ENCODE peak calls at places on chromosomes 4 and X, in seven cellular contexts. J is H9, F is mesendoderm, D is mesenchymal stem cell, W is IMR-90, P is H1, I is neuronal stem cell. G is an unnamed sample.

GRCh38 chr4:121307441-121308327 is 73.1 kb downstream of the QRFPR start:
- DNase-seq in J (peak; percentile 58), F (peak; percentile 86), D (peak; percentile 56), W (peak; percentile 34), P (no peak), I (peak; percentile 53), G (peak; percentile 74)

GRCh38 chr4:98930311-98930865 is 1.5 kb upstream of the EIF4E start:
- DNase-seq in J (no peak), F (no peak), D (peak; percentile 61), W (no peak), P (no peak), I (no peak), G (no peak)

GRCh38 chr4:25154594-25155265 is 5.5 kb downstream of the SEPSECS start:
- DNase-seq in J (no peak), F (no peak), D (no peak), W (no peak), P (no peak), I (no peak), G (no peak)

GRCh38 chrX:24253030-24253429 is 60.8 kb downstream of the SUPT20HL2 start:
- DNase-seq in J (no peak), F (no peak), D (no peak), W (no peak), P (no peak), I (no peak), G (no peak)

GRCh38 chr4:83308672-83309071 is 24.1 kb upstream of the COQ2 start:
- DNase-seq in J (peak; percentile 67), F (peak; percentile 37), D (no peak), W (no peak), P (peak; percentile 47), I (no peak), G (no peak)

GRCh38 chrX:16950423-16950822 is 4.0 kb downstream of the REPS2 start:
- DNase-seq in J (no peak), F (no peak), D (no peak), W (no peak), P (no peak), I (no peak), G (no peak)

GRCh38 chrX:29641461-29641860 is 573.9 kb upstream of the MAGEB2 start:
- DNase-seq in J (no peak), F (no peak), D (no peak), W (no peak), P (no peak), I (no peak), G (no peak)

GRCh38 chrX:10482262-10482661 is 138.1 kb downstream of the MID1 start:
- DNase-seq in J (no peak), F (no peak), D (no peak), W (no peak), P (no peak), I (no peak), G (no peak)

GRCh38 chrX:131979116-131979515 is 44.0 kb upstream of the STK26 start:
- DNase-seq in J (no peak), F (no peak), D (no peak), W (no peak), P (no peak), I (no peak), G (no peak)

GRCh38 chr4:168569909-168570276 is 73.0 kb downstream of the PALLD start:
- DNase-seq in J (no peak), F (no peak), D (no peak), W (no peak), P (no peak), I (no peak), G (no peak)

GRCh38 chr4:162016991-162017390 is 146.8 kb downstream of the FSTL5 start:
- DNase-seq in J (no peak), F (no peak), D (no peak), W (no peak), P (no peak), I (no peak), G (no peak)

GRCh38 chrX:64204701-64205440 is 637 bp downstream of the AMER1 start:
- DNase-seq in J (peak; percentile 36), F (peak; percentile 52), D (peak; percentile 42), W (peak; percentile 19), P (peak; percentile 53), I (no peak), G (no peak)

GRCh38 chrX:49066278-49066677 is 7.5 kb downstream of the CCDC120 start:
- DNase-seq in J (no peak), F (no peak), D (no peak), W (no peak), P (no peak), I (no peak), G (no peak)

GRCh38 chrX:20680998-20681397 is 414.3 kb upstream of the RPS6KA3 start:
- DNase-seq in J (no peak), F (no peak), D (no peak), W (no peak), P (no peak), I (no peak), G (peak; percentile 73)

GRCh38 chr4:185920171-185920570 is 108.2 kb upstream of the SORBS2 start:
- DNase-seq in J (no peak), F (no peak), D (no peak), W (no peak), P (no peak), I (no peak), G (no peak)

GRCh38 chrX:41095962-41096955 is 11.0 kb downstream of the USP9X start:
- DNase-seq in J (no peak), F (no peak), D (peak; percentile 33), W (no peak), P (no peak), I (no peak), G (no peak)

DNA sequence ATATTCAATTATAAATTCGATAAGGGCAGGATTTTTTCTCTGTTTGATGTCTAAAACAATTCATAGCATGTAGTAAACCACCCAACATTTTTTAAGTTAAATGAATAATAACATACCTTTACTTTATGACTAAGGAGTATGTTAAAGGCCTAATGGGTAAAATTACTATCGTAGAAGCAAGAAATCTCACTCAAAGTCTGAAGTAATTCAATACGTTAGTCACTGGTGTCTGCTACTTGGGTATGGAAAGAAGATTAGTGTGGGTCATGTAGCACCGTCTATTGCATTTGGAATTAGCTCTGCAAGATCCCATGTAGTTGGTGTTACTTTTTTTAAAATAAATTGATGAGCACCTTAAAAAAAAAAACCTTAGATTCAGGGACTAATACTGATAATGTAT is 374.5 kb downstream of the GRID2 start:
- DNase-seq in J (no peak), F (no peak), D (no peak), W (no peak), P (no peak), I (no peak), G (no peak)
- H3K4me2 ChIP-seq in J (no peak overlapping the region), F (no peak overlapping the region), D (no peak overlapping the region), W (no peak overlapping the region), P (no peak overlapping the region), I (no peak overlapping the region), G (no peak overlapping the region)

DNA sequence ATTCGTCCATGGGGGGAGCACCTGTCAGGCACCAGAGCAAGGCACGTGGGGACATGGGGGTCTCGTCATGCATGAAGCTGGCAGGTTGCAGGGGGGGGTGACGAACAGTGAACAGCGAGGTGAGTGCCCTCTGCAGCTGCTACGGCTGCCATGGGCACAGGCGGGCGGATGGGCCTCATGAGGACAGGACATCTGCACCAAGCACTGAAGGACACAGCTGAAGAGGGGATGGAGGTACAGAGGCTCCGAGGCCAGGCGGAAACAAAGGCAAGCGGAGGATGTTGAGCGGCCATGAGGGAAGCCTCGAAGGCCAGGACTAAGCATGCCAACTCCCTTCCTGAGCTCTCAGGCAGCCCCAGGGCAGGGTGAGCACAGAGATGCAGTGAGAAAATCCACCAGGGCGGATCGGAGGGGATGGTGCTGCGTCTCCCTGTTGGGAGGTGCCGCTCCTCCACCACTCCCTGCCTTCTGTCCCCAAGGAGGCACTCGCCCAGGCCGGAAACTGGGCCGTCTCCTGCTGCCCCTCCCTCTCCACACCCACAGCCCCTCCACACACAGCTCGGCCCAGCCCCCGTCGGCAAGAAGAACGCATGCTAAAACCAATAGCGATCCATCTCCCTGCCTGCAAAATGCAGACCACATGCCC is 24.6 kb downstream of the ABLIM2 start:
- DNase-seq in J (peak; percentile 63), F (peak; percentile 65), D (no peak), W (no peak), P (no peak), I (no peak), G (no peak)
- H2AK5ac ChIP-seq in J (no peak overlapping the region), F (no peak overlapping the region), D (no peak overlapping the region), W (no peak overlapping the region), P (no peak overlapping the region), I (peak overlapping the region; percentile 36), G (no peak overlapping the region)

DNA sequence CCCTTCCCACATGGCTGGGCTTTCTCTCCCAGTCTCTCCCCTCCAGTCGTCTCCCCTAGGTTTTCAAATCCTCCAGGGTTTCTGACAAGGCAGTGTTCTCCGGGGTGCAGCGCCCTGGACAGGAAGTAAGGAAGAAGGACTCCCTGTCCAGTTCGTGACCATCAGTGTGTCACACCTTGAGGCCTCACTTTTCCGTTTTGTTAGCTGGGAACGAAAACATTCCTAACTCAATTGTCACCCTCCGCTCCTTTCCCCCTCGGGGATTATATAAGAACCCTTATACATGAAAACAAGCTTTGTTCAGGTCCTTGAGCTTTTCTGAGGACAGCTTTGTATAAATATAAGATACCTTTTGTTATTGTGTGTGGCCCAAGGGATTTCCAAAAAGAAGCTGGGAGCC is 92.1 kb downstream of the KDR start:
- DNase-seq in J (no peak), F (no peak), D (no peak), W (no peak), P (no peak), I (no peak), G (peak; percentile 75)
- H3K4me2 ChIP-seq in J (no peak overlapping the region), F (no peak overlapping the region), D (no peak overlapping the region), W (no peak overlapping the region), P (no peak overlapping the region), I (no peak overlapping the region), G (no peak overlapping the region)

DNA sequence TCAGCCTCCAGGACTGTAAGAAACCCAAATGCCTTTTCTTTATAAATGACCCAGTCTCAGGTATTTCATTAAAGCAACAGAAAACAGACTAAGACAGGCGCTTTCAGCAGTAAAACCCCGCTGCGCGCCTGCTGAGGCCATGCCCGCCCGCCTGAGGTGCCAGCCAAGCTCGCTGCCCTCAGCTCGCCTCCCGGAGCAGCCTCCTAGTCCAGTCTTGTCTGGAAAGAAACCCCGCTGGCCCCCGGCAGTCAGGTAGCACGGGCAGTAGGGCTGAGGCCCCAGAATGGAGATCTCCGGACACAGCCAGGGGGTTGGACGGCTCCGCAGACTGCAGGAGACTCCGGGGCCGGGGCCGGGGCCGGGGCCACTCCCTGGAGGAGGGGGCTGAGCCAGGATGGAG is 31.7 kb downstream of the ZFYVE28 start:
- DNase-seq in J (no peak), F (no peak), D (no peak), W (no peak), P (no peak), I (no peak), G (no peak)
- H2AK5ac ChIP-seq in J (no peak overlapping the region), F (no peak overlapping the region), D (no peak overlapping the region), W (no peak overlapping the region), P (no peak overlapping the region), I (peak overlapping the region; percentile 60), G (no peak overlapping the region)